ENCODE peak calls at places on chromosome 1, in nine cellular contexts. N is epithelial cell of esophagus; J is CD4-positive, alpha-beta T cell; Q is Calu3; Y is hepatocyte; E is activated CD4-positive, alpha-beta T cell treated with anti-CD3 and anti-CD28 coated beads, Interleukin-2, amount 50 U/mL, for 24 hours; C is caudate nucleus; L is ovary; S is activated T-cell treated with anti-CD3 and anti-CD28 coated beads for 24 hours. O is an unnamed sample.

GRCh38 chr1:5836776-5837440 is 155.3 kb downstream of the NPHP4 start:
- DNase-seq in N (no peak), J (no peak), Q (no peak), Y (no peak), E (no peak), C (no peak), L (no peak), S (no peak), O (no peak)

GRCh38 chr1:208336136-208336535 is 92.0 kb upstream of the PLXNA2 start:
- DNase-seq in N (no peak), J (no peak), Q (no peak), Y (no peak), E (no peak), C (no peak), L (no peak), S (no peak), O (no peak)

GRCh38 chr1:183694636-183695035 is 41.5 kb upstream of the APOBEC4 start:
- DNase-seq in N (no peak), J (no peak), Q (no peak), Y (no peak), E (no peak), C (no peak), L (no peak), S (no peak), O (no peak)

GRCh38 chr1:65002508-65003315 is 36.4 kb upstream of the JAK1 start:
- DNase-seq in N (peak; percentile 89), J (peak; percentile 85), Q (peak; percentile 84), Y (peak; percentile 85), E (peak; percentile 42), C (peak; percentile 53), L (peak; percentile 96), S (peak; percentile 53), O (peak; percentile 84)

GRCh38 chr1:34460193-34460592 is 283.5 kb downstream of the C1orf94 start:
- DNase-seq in N (peak; percentile 15), J (no peak), Q (peak; percentile 67), Y (peak; percentile 34), E (peak; percentile 27), C (no peak), L (no peak), S (peak; percentile 29), O (peak; percentile 85)

GRCh38 chr1:2127181-2128145 is 67.1 kb downstream of the FAAP20 start:
- DNase-seq in N (no peak), J (no peak), Q (no peak), Y (no peak), E (no peak), C (no peak), L (no peak), S (no peak), O (no peak)

GRCh38 chr1:57623791-57624538 is 200.1 kb upstream of the DAB1 start:
- DNase-seq in N (no peak), J (no peak), Q (no peak), Y (peak; percentile 24), E (no peak), C (no peak), L (no peak), S (no peak), O (no peak)

GRCh38 chr1:196180847-196181593 is 427.2 kb downstream of the KCNT2 start:
- DNase-seq in N (peak; percentile 97), J (no peak), Q (peak; percentile 16), Y (peak; percentile 10), E (no peak), C (no peak), L (no peak), S (no peak), O (peak; percentile 3)

GRCh38 chr1:7536891-7537591 is 234.1 kb upstream of the VAMP3 start:
- DNase-seq in N (no peak), J (no peak), Q (no peak), Y (no peak), E (no peak), C (no peak), L (no peak), S (no peak), O (no peak)

GRCh38 chr1:66532798-66533783 is 862 bp upstream of the SGIP1 start:
- DNase-seq in N (peak; percentile 14), J (no peak), Q (no peak), Y (peak; percentile 43), E (no peak), C (no peak), L (peak; percentile 8), S (no peak), O (no peak)

GRCh38 chr1:214120951-214121350 is 133.2 kb downstream of the PROX1 start:
- DNase-seq in N (no peak), J (no peak), Q (no peak), Y (no peak), E (no peak), C (no peak), L (no peak), S (no peak), O (no peak)

GRCh38 chr1:233704125-233704881 is 90.4 kb downstream of the KCNK1 start:
- DNase-seq in N (peak; percentile 61), J (no peak), Q (no peak), Y (no peak), E (no peak), C (no peak), L (no peak), S (no peak), O (no peak)

GRCh38 chr1:161175771-161176453 is 1.4 kb downstream of the B4GALT3 start:
- DNase-seq in N (no peak), J (no peak), Q (no peak), Y (no peak), E (no peak), C (no peak), L (no peak), S (no peak), O (no peak)

GRCh38 chr1:198295975-198296374 is 139.2 kb downstream of the NEK7 start:
- DNase-seq in N (no peak), J (no peak), Q (no peak), Y (no peak), E (no peak), C (no peak), L (no peak), S (no peak), O (no peak)

GRCh38 chr1:67683736-67684525 is 1.1 kb upstream of the GADD45A start:
- DNase-seq in N (peak; percentile 88), J (no peak), Q (no peak), Y (no peak), E (peak; percentile 54), C (peak; percentile 2), L (peak; percentile 24), S (peak; percentile 43), O (no peak)

GRCh38 chr1:160474392-160475242 is 48.4 kb downstream of the SLAMF6 start:
- DNase-seq in N (no peak), J (no peak), Q (no peak), Y (no peak), E (no peak), C (no peak), L (no peak), S (no peak), O (no peak)

GRCh38 chr1:159879977-159880376 is 17.5 kb upstream of the VSIG8 start:
- DNase-seq in N (peak; percentile 86), J (no peak), Q (no peak), Y (no peak), E (no peak), C (no peak), L (no peak), S (no peak), O (no peak)

GRCh38 chr1:248243204-248243603 is 12.0 kb downstream of the OR2M4 start:
- DNase-seq in N (peak; percentile 48), J (peak; percentile 11), Q (peak; percentile 33), Y (no peak), E (no peak), C (no peak), L (no peak), S (no peak), O (peak; percentile 42)

GRCh38 chr1:215905493-215906095 is 338.5 kb downstream of the KCTD3 start:
- DNase-seq in N (no peak), J (no peak), Q (no peak), Y (no peak), E (no peak), C (no peak), L (no peak), S (no peak), O (no peak)